ENCODE peak calls at places on chromosomes 11 and 22, in ten cellular contexts. One of them, this sample, is unnamed.
A peak's percentile ranks its signal among the peaks of the same experiment; 100 is the strongest.

GRCh38 chr11:40417627-40418026 is 1041.8 kb downstream of the LRRC4C start:
- DNase-seq in nucleus accumbens: no peak
- DNase-seq in stimulated activated CD4-positive, alpha-beta T cell treated with anti-CD3 and anti-CD28 coated beads, Interleukin-2, amount 100 ng/mL, for 48 hours: no peak
- DNase-seq in AG08395: no peak
- DNase-seq in IMR-90: no peak
- DNase-seq in astrocyte: no peak
- DNase-seq in activated gamma-delta T cell: no peak
- DNase-seq in glutamatergic neuron: no peak
- DNase-seq in G401: no peak
- DNase-seq in lower leg skin: no peak
- DNase-seq in this sample: no peak

GRCh38 chr11:117875397-117876048 is 935 bp downstream of the FXYD6 start:
- DNase-seq in nucleus accumbens: no peak
- DNase-seq in stimulated activated CD4-positive, alpha-beta T cell treated with anti-CD3 and anti-CD28 coated beads, Interleukin-2, amount 100 ng/mL, for 48 hours: no peak
- DNase-seq in AG08395: no peak
- DNase-seq in IMR-90: no peak
- DNase-seq in astrocyte: no peak
- DNase-seq in activated gamma-delta T cell: no peak
- DNase-seq in glutamatergic neuron: no peak
- DNase-seq in G401: peak; percentile 79
- DNase-seq in lower leg skin: no peak
- DNase-seq in this sample: no peak

GRCh38 chr11:120117991-120118390 is 19.9 kb downstream of the TRIM29 start:
- DNase-seq in nucleus accumbens: no peak
- DNase-seq in stimulated activated CD4-positive, alpha-beta T cell treated with anti-CD3 and anti-CD28 coated beads, Interleukin-2, amount 100 ng/mL, for 48 hours: no peak
- DNase-seq in AG08395: no peak
- DNase-seq in IMR-90: no peak
- DNase-seq in astrocyte: no peak
- DNase-seq in activated gamma-delta T cell: no peak
- DNase-seq in glutamatergic neuron: no peak
- DNase-seq in G401: no peak
- DNase-seq in lower leg skin: no peak
- DNase-seq in this sample: no peak

GRCh38 chr11:95134491-95134890 is 44.8 kb downstream of the ENDOD1 start:
- DNase-seq in nucleus accumbens: no peak
- DNase-seq in stimulated activated CD4-positive, alpha-beta T cell treated with anti-CD3 and anti-CD28 coated beads, Interleukin-2, amount 100 ng/mL, for 48 hours: no peak
- DNase-seq in AG08395: peak; percentile 66
- DNase-seq in IMR-90: peak; percentile 51
- DNase-seq in astrocyte: peak; percentile 80
- DNase-seq in activated gamma-delta T cell: no peak
- DNase-seq in glutamatergic neuron: no peak
- DNase-seq in G401: peak; percentile 31
- DNase-seq in lower leg skin: peak; percentile 69
- DNase-seq in this sample: no peak

GRCh38 chr22:46224044-46224746 is 25.9 kb downstream of the CDPF1 start:
- DNase-seq in nucleus accumbens: no peak
- DNase-seq in stimulated activated CD4-positive, alpha-beta T cell treated with anti-CD3 and anti-CD28 coated beads, Interleukin-2, amount 100 ng/mL, for 48 hours: no peak
- DNase-seq in AG08395: no peak
- DNase-seq in IMR-90: no peak
- DNase-seq in astrocyte: no peak
- DNase-seq in activated gamma-delta T cell: no peak
- DNase-seq in glutamatergic neuron: no peak
- DNase-seq in G401: no peak
- DNase-seq in lower leg skin: no peak
- DNase-seq in this sample: peak; percentile 67

GRCh38 chr22:20298803-20299735 is 20.8 kb downstream of the DGCR6L start:
- DNase-seq in nucleus accumbens: peak; percentile 15
- DNase-seq in stimulated activated CD4-positive, alpha-beta T cell treated with anti-CD3 and anti-CD28 coated beads, Interleukin-2, amount 100 ng/mL, for 48 hours: peak; percentile 84
- DNase-seq in AG08395: peak; percentile 71
- DNase-seq in IMR-90: peak; percentile 67
- DNase-seq in astrocyte: peak; percentile 57
- DNase-seq in activated gamma-delta T cell: peak; percentile 68
- DNase-seq in glutamatergic neuron: peak; percentile 90
- DNase-seq in G401: peak; percentile 58
- DNase-seq in lower leg skin: peak; percentile 86
- DNase-seq in this sample: peak; percentile 96

GRCh38 chr11:65112551-65113360 is 1.1 kb downstream of the TM7SF2 start:
- DNase-seq in nucleus accumbens: no peak
- DNase-seq in stimulated activated CD4-positive, alpha-beta T cell treated with anti-CD3 and anti-CD28 coated beads, Interleukin-2, amount 100 ng/mL, for 48 hours: peak; percentile 78
- DNase-seq in AG08395: peak; percentile 45
- DNase-seq in IMR-90: peak; percentile 27
- DNase-seq in astrocyte: no peak
- DNase-seq in activated gamma-delta T cell: peak; percentile 60
- DNase-seq in glutamatergic neuron: peak; percentile 80
- DNase-seq in G401: peak; percentile 49
- DNase-seq in lower leg skin: no peak
- DNase-seq in this sample: peak; percentile 82

GRCh38 chr11:75474878-75475766 is 42.1 kb upstream of the KLHL35 start:
- DNase-seq in nucleus accumbens: no peak
- DNase-seq in stimulated activated CD4-positive, alpha-beta T cell treated with anti-CD3 and anti-CD28 coated beads, Interleukin-2, amount 100 ng/mL, for 48 hours: peak; percentile 51
- DNase-seq in AG08395: peak; percentile 65
- DNase-seq in IMR-90: peak; percentile 62
- DNase-seq in astrocyte: no peak
- DNase-seq in activated gamma-delta T cell: no peak
- DNase-seq in glutamatergic neuron: peak; percentile 50
- DNase-seq in G401: no peak
- DNase-seq in lower leg skin: no peak
- DNase-seq in this sample: peak; percentile 49

GRCh38 chr11:38498721-38499120 is 1900.7 kb upstream of the RAG2 start:
- DNase-seq in nucleus accumbens: no peak
- DNase-seq in stimulated activated CD4-positive, alpha-beta T cell treated with anti-CD3 and anti-CD28 coated beads, Interleukin-2, amount 100 ng/mL, for 48 hours: no peak
- DNase-seq in AG08395: no peak
- DNase-seq in IMR-90: no peak
- DNase-seq in astrocyte: no peak
- DNase-seq in activated gamma-delta T cell: no peak
- DNase-seq in glutamatergic neuron: no peak
- DNase-seq in G401: no peak
- DNase-seq in lower leg skin: no peak
- DNase-seq in this sample: no peak

GRCh38 chr22:42769574-42770447 is 49.1 kb upstream of the A4GALT start:
- DNase-seq in nucleus accumbens: no peak
- DNase-seq in stimulated activated CD4-positive, alpha-beta T cell treated with anti-CD3 and anti-CD28 coated beads, Interleukin-2, amount 100 ng/mL, for 48 hours: no peak
- DNase-seq in AG08395: peak; percentile 93
- DNase-seq in IMR-90: peak; percentile 95
- DNase-seq in astrocyte: peak; percentile 89
- DNase-seq in activated gamma-delta T cell: no peak
- DNase-seq in glutamatergic neuron: no peak
- DNase-seq in G401: no peak
- DNase-seq in lower leg skin: no peak
- DNase-seq in this sample: peak; percentile 76